ENCODE peak calls at places on chromosomes 2 and 18, in four cellular contexts. R is caudate nucleus, Q is tibial artery, P is H9. Z is an unnamed sample.

GRCh38 chr2:192288290-192288689 is 93.6 kb upstream of the TMEFF2 start:
- DNase-seq in R (no peak), P (no peak), Q (no peak), Z (no peak)

GRCh38 chr2:83305758-83306378 is 1153.2 kb downstream of the SUCLG1 start:
- DNase-seq in Q (no peak), R (no peak), P (no peak), Z (no peak)

GRCh38 chr2:223612501-223612900 is 10.3 kb upstream of the SCG2 start:
- DNase-seq in R (peak), P (no peak), Q (no peak), Z (no peak)

GRCh38 chr2:105294844-105295481 is 34.6 kb downstream of the TGFBRAP1 start:
- DNase-seq in Q (no peak), R (peak), P (peak), Z (no peak)

GRCh38 chr2:26883971-26884370 is 36.0 kb downstream of the DPYSL5 start:
- DNase-seq in R (no peak), P (no peak), Q (no peak), Z (no peak)

GRCh38 chr2:3075316-3075715 is 302.3 kb downstream of the EIPR1 start:
- DNase-seq in R (no peak), Q (no peak), P (no peak), Z (no peak)

GRCh38 chr2:85066874-85067351 is 66.3 kb upstream of the TCF7L1 start:
- DNase-seq in Q (peak), R (peak), P (peak), Z (peak)

GRCh38 chr2:236167297-236168109 is 683 bp downstream of the GBX2 start:
- DNase-seq in R (no peak), P (no peak), Q (no peak), Z (no peak)

GRCh38 chr2:26465266-26465925 is 12.5 kb downstream of the OTOF start:
- DNase-seq in R (no peak), P (no peak), Q (no peak), Z (no peak)

GRCh38 chr2:11746376-11746806 is at the start of gene LPIN1:
- DNase-seq in R (peak), Q (peak), P (peak), Z (peak)

GRCh38 chr2:237977380-237977779 is 10.6 kb downstream of the UBE2F start:
- DNase-seq in P (no peak), Q (no peak), R (no peak), Z (no peak)

GRCh38 chr2:26245231-26245732 is 543 bp downstream of the HADHB start:
- DNase-seq in R (peak), P (no peak), Q (peak), Z (peak)

GRCh38 chr18:71105078-71105819 is 816.4 kb downstream of the SOCS6 start:
- DNase-seq in R (no peak), Q (peak), P (no peak), Z (no peak)

GRCh38 chr18:69215151-69215550 is 185.5 kb upstream of the DOK6 start:
- DNase-seq in Q (no peak), P (no peak), R (no peak), Z (no peak)

GRCh38 chr2:57296795-57297517 is 749.6 kb upstream of the VRK2 start:
- DNase-seq in R (no peak), Q (no peak), P (no peak), Z (no peak)

DNA sequence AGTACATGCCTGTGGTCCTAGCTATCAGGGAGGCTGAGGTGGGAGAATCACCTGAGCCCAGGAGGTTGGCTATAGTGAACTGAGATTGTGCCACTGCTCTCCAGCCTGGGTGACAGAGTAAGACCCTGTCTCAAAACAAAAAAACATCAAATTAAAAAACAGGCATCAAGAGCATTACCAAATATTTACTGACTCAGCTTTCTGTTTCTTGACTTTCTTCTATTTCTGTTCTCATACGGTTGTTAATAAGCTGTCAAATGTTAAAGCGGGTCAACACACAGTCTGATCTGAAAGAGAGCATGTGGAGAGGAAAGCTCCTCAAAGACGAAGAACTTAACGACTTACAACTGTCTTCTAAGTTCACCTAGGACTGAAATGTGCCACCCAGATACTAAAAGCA is 59.0 kb downstream of the ITGB1BP1 start:
- DNase-seq in R (no peak), P (no peak), Q (no peak), Z (no peak)
- H3K27ac ChIP-seq in R (no peak), P (no peak), Q (no peak), Z (no peak)

GRCh38 chr18:8705941-8706544 is 687 bp downstream of the MTCL1 start:
- DNase-seq in Q (no peak), R (no peak), P (no peak), Z (no peak)

GRCh38 chr18:8706545-8706980 is 1.2 kb downstream of the MTCL1 start:
- DNase-seq in R (no peak), P (no peak), Q (no peak), Z (no peak)

GRCh38 chr18:8708670-8709069 is 3.3 kb downstream of the MTCL1 start:
- DNase-seq in R (no peak), P (no peak), Q (no peak), Z (no peak)

GRCh38 chr18:8707946-8708345 is 2.6 kb downstream of the MTCL1 start:
- DNase-seq in R (no peak), Q (no peak), P (no peak), Z (no peak)

GRCh38 chr18:8706981-8707940 is 1.9 kb downstream of the MTCL1 start:
- DNase-seq in P (peak), Q (peak), R (peak), Z (no peak)
- H3K27ac ChIP-seq in P (no peak), Q (peak), R (no peak), Z (peak)

GRCh38 chr2:20633794-20634259 is 17.1 kb downstream of the HS1BP3 start:
- DNase-seq in Q (peak), R (no peak), P (no peak), Z (no peak)
- H3K27ac ChIP-seq in Q (peak), R (no peak), P (no peak), Z (no peak)

GRCh38 chr2:9373047-9373446 is 50.3 kb downstream of the ITGB1BP1 start:
- DNase-seq in Q (no peak), P (no peak), R (no peak), Z (no peak)

GRCh38 chr2:9373505-9373904 is 49.8 kb downstream of the ITGB1BP1 start:
- DNase-seq in P (no peak), Q (no peak), R (no peak), Z (no peak)

GRCh38 chr2:9366041-9366440 is 57.3 kb downstream of the ITGB1BP1 start:
- DNase-seq in R (no peak), Q (no peak), P (no peak), Z (no peak)

GRCh38 chr2:9374071-9374730 is 49.1 kb downstream of the ITGB1BP1 start:
- DNase-seq in P (no peak), R (no peak), Q (no peak), Z (no peak)

DNA sequence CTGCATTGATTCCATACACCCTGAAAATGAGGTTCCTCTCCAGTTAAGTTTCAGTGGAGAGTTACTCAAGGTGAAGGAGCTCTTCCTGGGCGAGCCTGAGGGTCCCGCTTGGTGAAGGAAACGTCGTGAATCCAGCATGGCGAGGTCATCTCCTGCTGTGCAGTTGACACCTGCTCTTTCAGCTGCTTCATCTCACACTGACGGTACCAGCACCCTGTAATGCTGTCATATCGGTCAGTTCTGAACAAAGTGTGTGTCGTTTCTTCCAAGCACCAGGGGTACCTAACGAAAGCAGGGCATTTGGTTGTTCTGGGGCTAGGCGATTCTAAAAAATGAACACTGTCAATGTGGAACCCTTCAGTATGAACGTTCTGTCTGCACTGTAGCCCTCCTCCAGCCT is 52.6 kb downstream of the ITGB1BP1 start:
- DNase-seq in Q (no peak), P (no peak), R (no peak), Z (no peak)
- H3K27ac ChIP-seq in Q (no peak), P (no peak), R (no peak), Z (no peak)

GRCh38 chr2:190791347-190791982 is 89.2 kb upstream of the GLS start:
- DNase-seq in R (peak), P (no peak), Q (no peak), Z (no peak)

GRCh38 chr2:190789074-190790004 is 91.3 kb upstream of the GLS start:
- DNase-seq in P (no peak), Q (no peak), R (no peak), Z (no peak)

GRCh38 chr2:190792956-190793888 is 87.4 kb upstream of the GLS start:
- DNase-seq in P (no peak), Q (no peak), R (no peak), Z (no peak)

GRCh38 chr2:190794466-190795184 is 86.0 kb upstream of the GLS start:
- DNase-seq in R (no peak), Q (no peak), P (no peak), Z (no peak)

GRCh38 chr2:190791983-190792575 is 88.5 kb upstream of the GLS start:
- DNase-seq in P (no peak), Q (no peak), R (no peak), Z (no peak)
- H3K27ac ChIP-seq in P (no peak), Q (no peak), R (no peak), Z (no peak)

DNA sequence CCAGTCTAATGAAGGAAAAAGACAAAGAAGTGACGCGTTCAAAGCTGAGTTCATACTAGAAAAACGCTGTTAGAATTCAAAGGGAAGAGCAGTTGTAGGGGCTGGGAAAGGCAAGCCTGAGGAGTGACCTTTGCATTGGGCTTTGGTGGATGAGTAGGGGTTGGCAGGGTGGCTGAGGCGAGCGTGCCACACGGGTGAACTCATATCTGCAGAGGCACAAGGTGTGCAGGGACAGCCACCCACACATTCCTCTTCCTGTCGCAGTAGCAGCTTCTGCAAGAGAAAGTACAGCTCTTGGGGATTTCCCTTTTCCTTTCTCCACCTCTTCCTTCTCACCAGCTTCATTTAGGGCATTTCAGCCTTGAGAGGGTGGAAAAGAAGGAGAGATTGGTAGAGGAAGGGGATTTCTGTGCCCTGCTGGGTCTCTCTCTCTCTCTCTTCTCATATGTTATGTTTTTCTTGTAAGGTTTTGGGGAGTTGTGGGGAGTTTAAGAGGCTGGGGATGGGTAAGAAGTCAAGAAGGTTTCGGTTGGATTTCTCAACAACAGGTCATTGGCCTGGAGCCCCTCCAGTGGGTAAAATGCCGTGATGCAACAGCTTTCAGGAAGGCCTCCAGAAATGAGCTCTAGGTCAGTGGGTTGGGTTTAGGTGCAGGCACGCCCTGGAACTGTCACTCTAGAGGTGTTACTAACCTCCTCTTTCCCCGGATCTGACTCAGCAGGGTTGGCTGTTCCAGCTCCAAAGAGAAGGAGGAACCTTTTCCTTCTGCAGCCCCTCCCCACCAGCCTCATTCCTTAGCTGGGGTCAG is 40.1 kb downstream of the ODC1 start:
- DNase-seq in Q (peak), P (peak), R (no peak), Z (no peak)
- H3K27ac ChIP-seq in Q (peak), P (no peak), R (peak), Z (no peak)

Z was measured in substantia nigra.